ENCODE peak calls at places on chromosomes 12 and 14, in eight cellular contexts. B is choroid plexus epithelial cell, L is AG09309, X is body of pancreas, Y is colonic mucosa, K is cardiac muscle cell, Q is pancreas, R is adrenal gland. I is an unnamed sample.

GRCh38 chr14:103503296-103503695 is 19.3 kb downstream of the CKB start:
- DNase-seq in B (no peak), L (no peak), X (no peak), Y (no peak), K (no peak), Q (no peak), R (peak), I (no peak)

GRCh38 chr12:442235-442884 is 17.4 kb upstream of the B4GALNT3 start:
- DNase-seq in B (peak), L (no peak), X (peak), Y (peak), K (peak), Q (no peak), R (peak), I (peak)

GRCh38 chr14:99035712-99036593 is 236.0 kb downstream of the BCL11B start:
- DNase-seq in B (peak), L (peak), X (peak), Y (peak), K (peak), Q (peak), R (peak), I (peak)

GRCh38 chr12:4934651-4935050 is 24.9 kb downstream of the KCNA1 start:
- DNase-seq in B (no peak), L (no peak), X (no peak), Y (no peak), K (no peak), Q (no peak), R (no peak), I (peak)

GRCh38 chr12:50222275-50222783 is 55.2 kb upstream of the CERS5 start:
- DNase-seq in B (peak), L (peak), X (peak), Y (peak), K (peak), Q (no peak), R (peak), I (peak)

GRCh38 chr12:39393890-39394289 is 49.0 kb downstream of the KIF21A start:
- DNase-seq in B (no peak), L (no peak), X (no peak), Y (no peak), K (no peak), Q (no peak), R (no peak), I (no peak)

GRCh38 chr12:90239740-90240260 is 531.2 kb upstream of the ATP2B1 start:
- DNase-seq in B (no peak), L (no peak), X (no peak), Y (peak), K (no peak), Q (no peak), R (no peak), I (no peak)

GRCh38 chr12:88142610-88142991 is 494 bp downstream of the TMTC3 start:
- DNase-seq in B (no peak), L (no peak), X (peak), Y (peak), K (peak), Q (no peak), R (no peak), I (peak)

GRCh38 chr12:32400866-32401265 is 1.5 kb downstream of the FGD4 start:
- DNase-seq in B (no peak), L (no peak), X (no peak), Y (no peak), K (no peak), Q (no peak), R (no peak), I (peak)

GRCh38 chr12:62656576-62657362 is 190.1 kb downstream of the MON2 start:
- DNase-seq in B (no peak), L (no peak), X (no peak), Y (no peak), K (no peak), Q (no peak), R (no peak), I (no peak)

GRCh38 chr12:10163084-10163483 is 8.8 kb downstream of the OLR1 start:
- DNase-seq in B (no peak), L (no peak), X (no peak), Y (no peak), K (no peak), Q (no peak), R (no peak), I (no peak)

GRCh38 chr12:24069532-24070395 is 120.3 kb upstream of the SOX5 start:
- DNase-seq in B (peak), L (no peak), X (no peak), Y (peak), K (peak), Q (no peak), R (no peak), I (peak)

GRCh38 chr14:99211410-99211809 is 60.6 kb downstream of the BCL11B start:
- DNase-seq in B (no peak), L (no peak), X (no peak), Y (no peak), K (no peak), Q (no peak), R (no peak), I (no peak)

GRCh38 chr12:125129592-125130255 is 64.5 kb downstream of the AACS start:
- DNase-seq in B (no peak), L (no peak), X (no peak), Y (no peak), K (no peak), Q (no peak), R (no peak), I (no peak)

GRCh38 chr12:21998782-21999181 is 47.2 kb upstream of the CMAS start:
- DNase-seq in B (no peak), L (no peak), X (no peak), Y (no peak), K (no peak), Q (no peak), R (no peak), I (no peak)

GRCh38 chr12:14766649-14767215 is 36.5 kb downstream of the WBP11 start:
- DNase-seq in B (no peak), L (no peak), X (no peak), Y (no peak), K (no peak), Q (no peak), R (no peak), I (no peak)

GRCh38 chr14:105126970-105127307 is 41.6 kb downstream of the JAG2 start:
- DNase-seq in B (no peak), L (no peak), X (no peak), Y (no peak), K (no peak), Q (no peak), R (no peak), I (peak)

GRCh38 chr14:54366726-54367707 is 29.8 kb upstream of the CDKN3 start:
- DNase-seq in B (peak), L (peak), X (peak), Y (peak), K (peak), Q (peak), R (peak), I (peak)

GRCh38 chr14:59020382-59020781 is 168.1 kb upstream of the DAAM1 start:
- DNase-seq in B (peak), L (no peak), X (no peak), Y (no peak), K (peak), Q (no peak), R (no peak), I (peak)

GRCh38 chr14:83940253-83940652 is 1589.7 kb upstream of the FLRT2 start:
- DNase-seq in B (peak), L (no peak), X (no peak), Y (no peak), K (peak), Q (no peak), R (no peak), I (no peak)

GRCh38 chr14:76641541-76641940 is 119.7 kb upstream of the VASH1 start:
- DNase-seq in B (no peak), L (no peak), X (no peak), Y (no peak), K (no peak), Q (no peak), R (no peak), I (no peak)

GRCh38 chr12:116376354-116377193 is 99.1 kb upstream of the MED13L start:
- DNase-seq in B (peak), L (no peak), X (no peak), Y (no peak), K (no peak), Q (no peak), R (no peak), I (peak)

GRCh38 chr14:101511620-101512395 is 49.5 kb upstream of the DIO3 start:
- DNase-seq in B (peak), L (no peak), X (no peak), Y (no peak), K (no peak), Q (no peak), R (no peak), I (no peak)

GRCh38 chr14:73283592-73284379 is 46.5 kb downstream of the PAPLN start:
- DNase-seq in B (peak), L (no peak), X (no peak), Y (no peak), K (peak), Q (no peak), R (no peak), I (peak)

GRCh38 chr12:74418573-74418972 is 119.1 kb upstream of the ATXN7L3B start:
- DNase-seq in B (no peak), L (no peak), X (no peak), Y (no peak), K (no peak), Q (no peak), R (no peak), I (no peak)

GRCh38 chr12:66014818-66015217 is 115.7 kb downstream of the LLPH start:
- DNase-seq in B (peak), L (peak), X (no peak), Y (no peak), K (no peak), Q (no peak), R (no peak), I (peak)

DNA sequence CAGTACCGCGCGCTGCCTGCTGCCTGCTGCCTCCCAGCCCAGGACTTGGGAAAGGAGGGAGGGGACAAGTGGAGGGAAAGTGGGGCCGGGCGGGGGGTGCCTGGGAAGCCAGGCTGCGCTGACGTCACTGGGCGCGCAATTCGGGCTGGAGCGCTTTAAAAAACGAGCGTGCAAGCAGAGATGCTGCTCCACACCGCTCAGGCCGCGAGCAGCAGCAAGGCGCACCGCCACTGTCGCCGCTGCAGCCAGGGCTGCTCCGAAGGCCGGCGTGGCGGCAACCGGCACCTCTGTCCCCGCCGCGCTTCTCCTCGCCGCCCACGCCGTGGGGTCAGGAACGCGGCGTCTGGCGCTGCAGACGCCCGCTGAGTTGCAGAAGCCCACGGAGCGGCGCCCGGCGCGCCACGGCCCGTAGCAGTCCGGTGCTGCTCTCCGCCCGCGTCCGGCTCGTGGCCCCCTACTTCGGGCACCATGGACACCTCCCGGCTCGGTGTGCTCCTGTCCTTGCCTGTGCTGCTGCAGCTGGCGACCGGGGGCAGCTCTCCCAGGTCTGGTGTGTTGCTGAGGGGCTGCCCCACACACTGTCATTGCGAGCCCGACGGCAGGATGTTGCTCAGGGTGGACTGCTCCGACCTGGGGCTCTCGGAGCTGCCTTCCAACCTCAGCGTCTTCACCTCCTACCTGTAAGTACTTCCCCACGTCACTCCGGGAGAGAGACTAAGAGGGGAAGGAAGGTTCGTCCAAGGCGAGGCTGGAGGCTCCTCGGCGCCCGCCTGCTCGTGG is at the start of gene LGR5:
- DNase-seq in B (peak), L (no peak), X (no peak), Y (peak), K (peak), Q (no peak), R (peak), I (peak)
- H3K4me3 ChIP-seq in B (peak), L (peak), X (peak), Y (peak), K (peak), Q (peak), R (no peak), I (no peak)

GRCh38 chr12:53461591-53461990 is 9.7 kb downstream of the PCBP2 start:
- DNase-seq in B (no peak), L (no peak), X (no peak), Y (no peak), K (no peak), Q (no peak), R (no peak), I (no peak)
- TF ChIP-seq CTCF in B (no peak), L (no peak), X (no peak), Y (no peak), K (no peak), Q (no peak), R (no peak), I (no peak)

DNA sequence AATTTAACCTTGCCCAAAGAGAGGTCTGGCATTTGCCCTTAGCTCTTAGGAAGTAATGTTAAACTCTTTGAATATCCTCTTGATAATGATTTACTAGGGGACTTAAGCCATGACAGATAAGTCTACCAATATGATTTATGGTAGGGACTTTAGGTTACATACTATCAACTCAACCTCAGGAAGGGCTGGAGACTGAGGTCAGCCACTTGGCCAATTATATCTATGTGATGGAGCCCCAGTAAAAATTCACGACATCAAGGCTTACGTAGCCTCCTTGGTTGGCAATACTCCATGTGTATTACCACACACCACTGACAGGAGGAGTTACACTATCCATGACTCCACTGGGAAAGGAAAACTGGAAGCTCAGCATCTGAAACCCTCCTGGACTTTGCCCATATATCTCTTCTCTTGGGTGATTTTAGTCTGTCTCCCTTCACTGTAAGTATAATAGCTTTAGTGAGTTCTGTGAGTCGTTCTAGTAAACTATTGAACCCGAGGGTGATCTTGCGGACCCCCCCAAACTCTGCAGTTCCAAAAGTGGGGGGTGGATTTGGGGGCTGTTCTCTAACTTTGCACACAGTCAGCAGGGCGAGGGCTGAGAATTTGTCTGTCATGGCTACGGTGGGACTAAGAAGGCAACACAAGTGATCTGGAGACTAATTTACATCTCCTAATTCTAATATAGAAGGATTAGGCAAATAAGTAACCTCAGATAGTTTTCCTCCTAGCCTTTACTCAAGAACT is 62.3 kb downstream of the R3HDM2 start:
- DNase-seq in B (peak), L (no peak), X (peak), Y (peak), K (no peak), Q (peak), R (no peak), I (peak)
- H3K4me3 ChIP-seq in B (no peak), L (no peak), X (no peak), Y (no peak), K (no peak), Q (no peak), R (no peak), I (no peak)

GRCh38 chr12:13044002-13044858 is at the start of gene FAM234B:
- DNase-seq in B (peak), L (peak), X (peak), Y (peak), K (peak), Q (peak), R (peak), I (peak)
- TF ChIP-seq CTCF in B (no peak), L (no peak), X (no peak), Y (no peak), K (peak), Q (no peak), R (peak), I (no peak)

DNA sequence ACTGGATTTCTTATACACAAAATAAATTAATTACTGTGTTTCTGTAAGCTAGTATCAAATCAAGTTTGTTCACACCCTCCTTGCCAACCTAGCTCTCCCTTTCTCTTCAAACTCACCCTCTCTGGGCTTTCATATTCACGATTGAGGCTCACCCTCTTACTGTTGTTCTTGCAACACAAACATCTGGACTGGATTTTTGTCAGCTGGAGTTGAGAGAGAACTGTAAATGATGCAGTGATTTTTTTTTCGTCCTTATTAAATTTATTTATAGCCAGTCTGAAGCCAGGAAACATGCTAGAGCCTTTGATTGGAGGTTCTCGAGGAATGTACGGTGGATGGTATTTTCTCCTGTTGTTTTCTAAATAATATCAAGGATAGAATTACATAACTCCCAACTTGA is 485.1 kb downstream of the ZFP36L1 start:
- DNase-seq in B (peak), L (peak), X (no peak), Y (no peak), K (no peak), Q (no peak), R (no peak), I (no peak)
- H3K4me3 ChIP-seq in B (no peak), L (no peak), X (no peak), Y (no peak), K (no peak), Q (no peak), R (no peak), I (no peak)